ENCODE peak calls at places on chromosomes 3 and 15, in ten cellular contexts. M is BE2C; P is CD8-positive, alpha-beta T cell; U is HCT116; G is tibial artery; A is lung; T is right lobe of liver; Y is CD8-positive, alpha-beta memory T cell; C is brain microvascular endothelial cell; Z is cardiac muscle cell. F is an unnamed sample.

GRCh38 chr3:85584779-85585356 is 626.1 kb downstream of the CADM2 start:
- DNase-seq in M (no peak), P (no peak), U (no peak), G (no peak), A (no peak), T (no peak), Y (no peak), C (no peak), Z (no peak), F (no peak)

GRCh38 chr15:45734244-45734643 is 99.4 kb downstream of the SQOR start:
- DNase-seq in M (no peak), P (no peak), U (no peak), G (no peak), A (no peak), T (no peak), Y (no peak), C (no peak), Z (no peak), F (no peak)

GRCh38 chr3:184524981-184525336 is 36.6 kb upstream of the EPHB3 start:
- DNase-seq in M (no peak), P (no peak), U (no peak), G (no peak), A (no peak), T (no peak), Y (no peak), C (no peak), Z (no peak), F (peak; percentile 72)

GRCh38 chr3:30286007-30286669 is 320.3 kb upstream of the TGFBR2 start:
- DNase-seq in M (peak; percentile 20), P (no peak), U (peak; percentile 68), G (peak; percentile 86), A (peak; percentile 60), T (peak; percentile 51), Y (no peak), C (peak; percentile 95), Z (peak; percentile 99), F (no peak)

GRCh38 chr3:72818092-72818721 is 30.0 kb downstream of the SHQ1 start:
- DNase-seq in M (peak; percentile 27), P (no peak), U (peak; percentile 4), G (no peak), A (no peak), T (no peak), Y (no peak), C (peak; percentile 11), Z (peak; percentile 60), F (peak; percentile 26)

GRCh38 chr3:56122911-56123310 is 345.4 kb downstream of the ERC2 start:
- DNase-seq in M (no peak), P (no peak), U (no peak), G (no peak), A (no peak), T (no peak), Y (no peak), C (no peak), Z (no peak), F (no peak)

GRCh38 chr3:52028572-52028971 is 27.8 kb downstream of the DUSP7 start:
- DNase-seq in M (peak; percentile 43), P (no peak), U (no peak), G (no peak), A (no peak), T (no peak), Y (no peak), C (no peak), Z (no peak), F (no peak)

GRCh38 chr3:152382312-152383135 is 113.8 kb downstream of the MBNL1 start:
- DNase-seq in M (no peak), P (no peak), U (no peak), G (no peak), A (no peak), T (no peak), Y (no peak), C (no peak), Z (peak; percentile 55), F (no peak)

GRCh38 chr3:73586190-73586589 is 38.6 kb downstream of the PDZRN3 start:
- DNase-seq in M (no peak), P (no peak), U (no peak), G (no peak), A (no peak), T (no peak), Y (no peak), C (no peak), Z (no peak), F (no peak)

GRCh38 chr15:58666957-58667356 is 82.5 kb downstream of the ADAM10 start:
- DNase-seq in M (no peak), P (no peak), U (no peak), G (no peak), A (no peak), T (no peak), Y (no peak), C (no peak), Z (peak; percentile 25), F (no peak)

GRCh38 chr3:167851171-167851570 is 115.7 kb downstream of the SERPINI1 start:
- DNase-seq in M (no peak), P (no peak), U (no peak), G (no peak), A (no peak), T (no peak), Y (no peak), C (peak; percentile 40), Z (no peak), F (no peak)

GRCh38 chr3:69385723-69386483 is at the start of gene FRMD4B:
- DNase-seq in M (peak; percentile 72), P (no peak), U (no peak), G (peak; percentile 87), A (peak; percentile 85), T (peak; percentile 76), Y (no peak), C (no peak), Z (peak; percentile 18), F (peak; percentile 72)

GRCh38 chr3:29324180-29324651 is 43.3 kb downstream of the RBMS3 start:
- DNase-seq in M (peak; percentile 59), P (no peak), U (no peak), G (peak; percentile 74), A (peak; percentile 53), T (peak; percentile 47), Y (no peak), C (peak; percentile 90), Z (peak; percentile 61), F (no peak)

GRCh38 chr3:139694542-139694941 is 16.8 kb upstream of the NMNAT3 start:
- DNase-seq in M (no peak), P (no peak), U (no peak), G (no peak), A (no peak), T (no peak), Y (no peak), C (no peak), Z (no peak), F (no peak)

GRCh38 chr3:102099913-102100312 is 250.6 kb downstream of the NFKBIZ start:
- DNase-seq in M (no peak), P (no peak), U (no peak), G (no peak), A (no peak), T (no peak), Y (no peak), C (no peak), Z (no peak), F (no peak)

GRCh38 chr15:42836251-42836650 is 84.3 kb downstream of the TTBK2 start:
- DNase-seq in M (no peak), P (no peak), U (no peak), G (no peak), A (no peak), T (no peak), Y (no peak), C (no peak), Z (peak; percentile 17), F (no peak)

DNA sequence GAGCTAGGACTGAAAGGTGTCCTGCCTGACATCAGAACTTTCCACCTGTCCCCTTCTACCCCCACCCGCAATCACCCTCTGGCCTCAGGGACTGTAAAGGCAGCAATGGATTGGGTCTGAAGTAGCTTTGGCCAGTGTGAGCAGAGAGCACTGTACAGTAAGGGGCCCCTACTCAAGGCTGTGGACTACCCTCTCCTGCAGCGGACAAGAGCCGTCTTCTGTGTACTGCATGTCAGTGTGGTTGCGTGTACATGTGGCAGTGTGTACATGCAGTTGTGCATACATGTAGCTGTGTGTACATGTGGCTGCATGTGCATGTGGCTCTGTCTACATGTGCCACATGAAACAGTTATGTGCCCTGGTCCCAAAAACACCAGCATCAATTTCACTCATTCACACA is 205.9 kb upstream of the LINGO1 start:
- DNase-seq in M (no peak), P (no peak), U (no peak), G (peak; percentile 19), A (no peak), T (peak; percentile 15), Y (no peak), C (no peak), Z (no peak), F (no peak)
- H3K27me3 ChIP-seq in M (no peaks in the 10 kb centered on the region), P (no peaks in the 10 kb centered on the region), U (peaks cover 41% of the 10 kb centered on the region), G (no peaks in the 10 kb centered on the region), A (no peaks in the 10 kb centered on the region), T (no peaks in the 10 kb centered on the region), Y (no peaks in the 10 kb centered on the region), C (peaks cover 13% of the 10 kb centered on the region), Z (no peaks in the 10 kb centered on the region), F (no peaks in the 10 kb centered on the region)

GRCh38 chr15:88745075-88745474 is 58.2 kb upstream of the ACAN start:
- DNase-seq in M (no peak), P (no peak), U (no peak), G (no peak), A (no peak), T (no peak), Y (no peak), C (no peak), Z (peak; percentile 34), F (no peak)
- H3K4me3 ChIP-seq in M (no peak overlapping the region), P (no peak overlapping the region), U (no peak overlapping the region), G (no peak overlapping the region), A (no peak overlapping the region), T (no peak overlapping the region), Y (no peak overlapping the region), C (no peak overlapping the region), Z (no peak overlapping the region), F (no peak overlapping the region)

DNA sequence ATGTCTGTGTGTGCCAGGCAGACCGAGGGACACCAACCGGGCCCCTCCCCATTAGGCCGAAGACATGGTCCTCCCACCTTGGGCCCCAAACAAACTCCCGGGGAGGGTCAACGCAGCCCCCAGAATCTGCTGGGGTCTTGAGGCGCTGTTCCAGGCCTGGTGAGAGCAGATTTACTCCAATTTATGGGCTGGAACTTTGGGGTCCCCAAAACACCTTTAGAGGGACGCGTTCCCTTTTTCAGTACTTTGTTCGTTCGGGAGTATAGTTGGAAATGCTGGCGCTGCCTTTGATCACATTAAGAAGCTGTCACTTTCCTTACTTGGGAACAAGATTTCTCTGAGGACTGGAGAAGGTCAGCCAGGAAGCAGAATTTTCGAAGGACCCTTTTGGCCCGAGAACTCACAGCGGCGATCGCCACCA is 2.3 kb downstream of the GATA2 start:
- DNase-seq in M (no peak), P (no peak), U (no peak), G (no peak), A (no peak), T (peak; percentile 21), Y (no peak), C (no peak), Z (no peak), F (no peak)
- H3K27me3 ChIP-seq in M (no peaks in the 10 kb centered on the region), P (peaks cover 74% of the 10 kb centered on the region), U (no peaks in the 10 kb centered on the region), G (peaks cover 12% of the 10 kb centered on the region), A (no peaks in the 10 kb centered on the region), T (peaks cover 25% of the 10 kb centered on the region), Y (peaks cover 65% of the 10 kb centered on the region), C (peaks cover 98% of the 10 kb centered on the region), Z (peaks cover 93% of the 10 kb centered on the region), F (peaks cover 99% of the 10 kb centered on the region)

DNA sequence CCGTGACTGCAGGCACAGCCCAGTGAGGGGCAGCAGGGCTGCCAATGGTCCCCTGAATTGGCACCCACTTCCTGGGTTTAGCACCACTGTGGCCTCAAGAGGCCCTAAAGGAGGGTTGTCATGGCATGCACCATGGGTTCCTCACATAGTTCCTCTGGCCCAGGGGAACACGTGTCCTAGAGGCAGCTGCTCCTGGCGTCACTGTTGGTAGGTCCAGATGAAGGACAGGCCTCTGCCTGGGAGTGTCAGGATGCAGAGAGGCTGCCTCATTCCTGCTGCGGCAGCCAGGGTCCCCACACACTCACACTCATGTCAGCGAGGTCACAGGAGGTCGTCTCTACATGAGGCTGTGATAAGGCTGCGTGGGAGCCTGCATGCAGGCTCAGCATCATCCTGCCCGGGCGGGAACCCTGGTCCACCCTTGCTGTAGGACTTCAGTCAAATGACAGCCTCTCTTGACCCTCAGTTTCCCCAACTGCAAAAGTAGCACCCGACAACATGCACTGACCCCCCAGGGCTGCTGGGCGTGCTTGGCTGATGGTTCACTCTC is 26.1 kb upstream of the SFMBT1 start:
- DNase-seq in M (no peak), P (no peak), U (no peak), G (peak; percentile 56), A (no peak), T (peak; percentile 37), Y (no peak), C (no peak), Z (no peak), F (no peak)
- H3K4me3 ChIP-seq in M (no peak overlapping the region), P (peak overlapping the region; percentile 86), U (no peak overlapping the region), G (no peak overlapping the region), A (no peak overlapping the region), T (no peak overlapping the region), Y (peak overlapping the region; percentile 88), C (no peak overlapping the region), Z (no peak overlapping the region), F (no peak overlapping the region)

F was measured in H7.